ENCODE peak calls at places on chromosomes 5 and 9, in six cellular contexts. S is RWPE1, T is GM23338, Q is hepatocyte, D is cardiac muscle cell, G is sigmoid colon. H is an unnamed sample.
A peak's percentile ranks its signal among the peaks of the same experiment; 100 is the strongest.

GRCh38 chr5:140242099-140242498 is 60.8 kb downstream of the PFDN1 start:
- DNase-seq in G (no peak), T (peak; percentile 70), S (no peak), D (no peak), Q (no peak), H (no peak)

GRCh38 chr9:8486095-8486494 is 686.5 kb upstream of the DMAC1 start:
- DNase-seq in S (no peak), T (peak; percentile 78), D (peak; percentile 58), G (no peak), Q (peak; percentile 25), H (peak; percentile 24)

GRCh38 chr9:117464941-117465616 is 50.2 kb upstream of the ASTN2 start:
- DNase-seq in G (no peak), D (no peak), S (no peak), T (no peak), Q (no peak), H (no peak)

GRCh38 chr5:72955143-72955767 is 586 bp upstream of the FCHO2 start:
- DNase-seq in Q (no peak), G (peak; percentile 91), S (no peak), D (peak; percentile 87), T (peak; percentile 78), H (no peak)

GRCh38 chr5:142871880-142872200 is 101.7 kb downstream of the ARHGAP26 start:
- DNase-seq in S (no peak), G (no peak), T (no peak), Q (no peak), D (peak; percentile 73), H (no peak)

GRCh38 chr9:83013867-83014605 is 48.9 kb downstream of the RASEF start:
- DNase-seq in S (no peak), Q (no peak), T (no peak), G (no peak), D (peak; percentile 20), H (no peak)

GRCh38 chr9:108363321-108363720 is 492.5 kb downstream of the ACTL7B start:
- DNase-seq in G (no peak), S (no peak), D (no peak), Q (no peak), T (no peak), H (no peak)

GRCh38 chr5:159773062-159773924 is 143.0 kb upstream of the ADRA1B start:
- DNase-seq in G (peak; percentile 91), T (peak; percentile 71), S (peak; percentile 92), Q (peak; percentile 88), D (peak; percentile 91), H (peak; percentile 95)

GRCh38 chr5:38305148-38305547 is 46.8 kb downstream of the EGFLAM start:
- DNase-seq in D (no peak), G (no peak), Q (no peak), S (no peak), T (no peak), H (no peak)

GRCh38 chr5:74161171-74161570 is 479.4 kb downstream of the ENC1 start:
- DNase-seq in Q (no peak), G (no peak), S (no peak), T (no peak), D (no peak), H (no peak)

GRCh38 chr9:109164040-109164439 is 3.0 kb downstream of the FRRS1L start:
- DNase-seq in D (no peak), G (no peak), T (no peak), Q (no peak), S (no peak), H (no peak)

GRCh38 chr9:7121055-7121454 is 363.3 kb downstream of the KDM4C start:
- DNase-seq in D (peak; percentile 6), G (no peak), Q (no peak), T (no peak), S (no peak), H (no peak)

GRCh38 chr5:33592245-33592644 is 151.5 kb downstream of the TARS1 start:
- DNase-seq in D (no peak), S (no peak), Q (no peak), G (no peak), T (no peak), H (no peak)

GRCh38 chr5:138945421-138946240 is 70.5 kb upstream of the LRRTM2 start:
- DNase-seq in Q (peak; percentile 66), G (peak; percentile 51), T (peak; percentile 66), S (no peak), D (no peak), H (no peak)

GRCh38 chr5:668299-668995 is 24.7 kb downstream of the TPPP start:
- DNase-seq in S (no peak), G (no peak), Q (no peak), D (no peak), T (no peak), H (no peak)

GRCh38 chr9:89604463-89605180 is at the start of gene GADD45G:
- DNase-seq in Q (peak; percentile 93), S (peak; percentile 93), D (peak; percentile 87), T (peak; percentile 98), G (peak; percentile 97), H (peak; percentile 90)

GRCh38 chr5:74318985-74319563 is 321.5 kb downstream of the ENC1 start:
- DNase-seq in S (peak; percentile 39), G (no peak), D (no peak), T (no peak), Q (no peak), H (no peak)

GRCh38 chr9:84966876-84967830 is 297.6 kb downstream of the NTRK2 start:
- DNase-seq in T (peak; percentile 89), Q (no peak), G (no peak), S (no peak), D (no peak), H (no peak)

GRCh38 chr9:114156311-114156657 is 947 bp downstream of the COL27A1 start:
- DNase-seq in S (no peak), D (no peak), T (peak; percentile 42), Q (peak; percentile 50), G (no peak), H (peak; percentile 50)

GRCh38 chr9:114157516-114158176 is 2.3 kb downstream of the COL27A1 start:
- DNase-seq in S (no peak), T (no peak), G (no peak), Q (no peak), D (no peak), H (no peak)

GRCh38 chr9:114155967-114156294 is 594 bp downstream of the COL27A1 start:
- DNase-seq in S (peak; percentile 39), T (peak; percentile 63), Q (no peak), G (no peak), D (no peak), H (no peak)

GRCh38 chr9:114155263-114155966 is at the start of gene COL27A1:
- DNase-seq in D (peak; percentile 88), S (peak; percentile 96), Q (peak; percentile 92), T (peak; percentile 93), G (peak; percentile 91), H (peak; percentile 81)

DNA sequence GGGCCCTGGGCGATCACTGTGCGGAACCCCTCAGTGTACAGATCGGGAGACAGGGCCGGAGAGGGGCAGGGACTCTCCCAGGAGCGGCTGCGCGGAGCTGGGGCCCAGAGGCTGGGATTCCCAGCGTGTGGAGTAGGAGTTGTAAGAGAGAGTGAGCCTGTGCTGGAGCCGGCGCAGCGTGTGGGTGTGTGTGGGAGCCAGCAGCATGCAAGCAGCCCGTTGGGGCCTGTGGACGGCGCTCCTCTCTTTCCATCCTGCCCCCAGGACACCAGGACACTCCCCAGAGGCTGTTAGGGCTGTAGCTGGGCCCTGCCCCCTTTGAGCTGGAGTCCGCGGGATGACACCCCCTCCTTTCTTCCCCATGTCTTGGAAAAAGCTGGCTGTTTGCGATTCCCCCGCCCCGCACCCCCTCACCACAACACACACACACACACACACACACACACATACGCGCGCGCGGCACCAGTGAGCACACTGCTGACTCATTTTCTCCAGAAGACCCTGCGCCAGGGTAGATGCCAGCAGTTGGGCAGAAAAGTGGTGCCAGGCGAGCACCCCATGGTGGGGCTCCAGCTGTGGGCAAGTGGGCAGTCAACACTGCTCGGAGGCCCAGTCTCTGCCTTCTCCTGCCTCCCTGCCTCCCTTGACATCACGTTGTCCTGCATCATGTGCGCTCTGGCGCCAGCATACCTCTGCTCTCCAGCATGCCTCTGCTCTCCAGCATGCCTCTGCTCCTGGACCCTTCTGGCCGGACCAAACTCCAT is 1.5 kb downstream of the COL27A1 start:
- DNase-seq in T (peak; percentile 63), D (peak; percentile 89), G (peak; percentile 90), S (peak; percentile 56), Q (peak; percentile 89), H (peak; percentile 50)
- H3K27ac ChIP-seq in T (no peak overlapping the region), D (peak overlapping the region; percentile 27), G (peak overlapping the region; percentile 69), S (peak overlapping the region; percentile 64), Q (peak overlapping the region; percentile 90), H (peak overlapping the region; percentile 79)

GRCh38 chr9:100472725-100473261 is at the start of gene TMEFF1:
- DNase-seq in S (peak; percentile 57), Q (peak; percentile 81), D (peak; percentile 18), G (no peak), T (peak; percentile 91), H (no peak)
- TF ChIP-seq CTCF in S (peak; percentile 43), Q (peak; percentile 38), D (peak; percentile 17), G (no peak), T (no peak), H (no peak)

GRCh38 chr9:33750307-33750838 is 45.0 kb upstream of the PRSS3 start:
- DNase-seq in G (no peak), Q (no peak), S (peak; percentile 20), T (peak; percentile 59), D (peak; percentile 25), H (no peak)
- H3K27ac ChIP-seq in G (no peak overlapping the region), Q (peak overlapping the region; percentile 96), S (no peak overlapping the region), T (no peak overlapping the region), D (no peak overlapping the region), H (no peak overlapping the region)

GRCh38 chr5:53111139-53111538 is 1.6 kb upstream of the MOCS2 start:
- DNase-seq in S (no peak), Q (no peak), D (no peak), G (no peak), T (no peak), H (no peak)

GRCh38 chr5:53112909-53113308 is 3.4 kb upstream of the MOCS2 start:
- DNase-seq in S (no peak), Q (no peak), T (no peak), D (no peak), G (no peak), H (no peak)

GRCh38 chr5:53113947-53114346 is 4.4 kb upstream of the MOCS2 start:
- DNase-seq in Q (no peak), T (no peak), S (no peak), G (no peak), D (no peak), H (no peak)

GRCh38 chr5:53116597-53116996 is 7.0 kb upstream of the MOCS2 start:
- DNase-seq in T (no peak), G (no peak), S (no peak), D (no peak), Q (no peak), H (no peak)

GRCh38 chr5:53114988-53115387 is 5.4 kb upstream of the MOCS2 start:
- DNase-seq in Q (no peak), S (no peak), D (peak; percentile 39), T (peak; percentile 39), G (no peak), H (no peak)
- TF ChIP-seq CTCF in Q (peak; percentile 28), S (peak; percentile 29), D (peak; percentile 43), T (peak; percentile 66), G (no peak), H (no peak)

GRCh38 chr5:36900279-36900678 is 23.7 kb downstream of the NIPBL start:
- DNase-seq in S (no peak), Q (no peak), D (no peak), T (no peak), G (no peak), H (no peak)
- H3K27ac ChIP-seq in S (no peak overlapping the region), Q (no peak overlapping the region), D (no peak overlapping the region), T (no peak overlapping the region), G (no peak overlapping the region), H (no peak overlapping the region)

GRCh38 chr5:32319392-32319791 is 6.7 kb upstream of the MTMR12 start:
- DNase-seq in G (no peak), Q (no peak), S (no peak), D (no peak), T (peak; percentile 75), H (no peak)
- TF ChIP-seq CTCF in G (no peak), Q (no peak), S (no peak), D (no peak), T (peak; percentile 53), H (no peak)

H was measured in tibial artery.